ENCODE peak calls at places on chromosomes 2 and 18, in ten cellular contexts. T is B cell, N is pancreas, U is GM13976, O is GM20000, D is astrocyte of the cerebellum, F is body of pancreas, R is AG10803, M is GM12865, H is AG04450. V is an unnamed sample.

GRCh38 chr2:65436169-65436824 is 3.9 kb upstream of the SPRED2 start:
- DNase-seq in T (peak), N (peak), U (peak), O (peak), D (peak), F (peak), R (peak), M (peak), H (peak), V (peak)

GRCh38 chr2:85106489-85107180 is 26.6 kb upstream of the TCF7L1 start:
- DNase-seq in T (no peak), N (no peak), U (no peak), O (no peak), D (no peak), F (no peak), R (peak), M (no peak), H (peak), V (no peak)

GRCh38 chr2:58731488-58731869 is 490.4 kb upstream of the FANCL start:
- DNase-seq in T (no peak), N (no peak), U (no peak), O (no peak), D (no peak), F (no peak), R (no peak), M (no peak), H (no peak), V (no peak)

GRCh38 chr2:103656558-103656957 is 894.7 kb downstream of the TMEM182 start:
- DNase-seq in T (no peak), N (no peak), U (peak), O (no peak), D (peak), F (no peak), R (no peak), M (no peak), H (no peak), V (no peak)

GRCh38 chr2:240640939-240641338 is 15.7 kb downstream of the GPR35 start:
- DNase-seq in T (no peak), N (peak), U (no peak), O (no peak), D (no peak), F (peak), R (peak), M (no peak), H (no peak), V (no peak)

GRCh38 chr2:234308073-234308813 is 188.6 kb downstream of the ARL4C start:
- DNase-seq in T (no peak), N (no peak), U (no peak), O (no peak), D (peak), F (no peak), R (peak), M (no peak), H (no peak), V (no peak)

GRCh38 chr2:240304746-240305161 is 130.7 kb upstream of the GPC1 start:
- DNase-seq in T (peak), N (peak), U (no peak), O (no peak), D (no peak), F (no peak), R (no peak), M (no peak), H (no peak), V (no peak)

GRCh38 chr2:103174711-103175110 is 412.9 kb downstream of the TMEM182 start:
- DNase-seq in T (no peak), N (no peak), U (no peak), O (no peak), D (peak), F (no peak), R (no peak), M (no peak), H (no peak), V (no peak)

GRCh38 chr2:199760574-199760973 is 90.4 kb downstream of the FTCDNL1 start:
- DNase-seq in T (no peak), N (no peak), U (no peak), O (no peak), D (no peak), F (no peak), R (no peak), M (no peak), H (no peak), V (no peak)

DNA sequence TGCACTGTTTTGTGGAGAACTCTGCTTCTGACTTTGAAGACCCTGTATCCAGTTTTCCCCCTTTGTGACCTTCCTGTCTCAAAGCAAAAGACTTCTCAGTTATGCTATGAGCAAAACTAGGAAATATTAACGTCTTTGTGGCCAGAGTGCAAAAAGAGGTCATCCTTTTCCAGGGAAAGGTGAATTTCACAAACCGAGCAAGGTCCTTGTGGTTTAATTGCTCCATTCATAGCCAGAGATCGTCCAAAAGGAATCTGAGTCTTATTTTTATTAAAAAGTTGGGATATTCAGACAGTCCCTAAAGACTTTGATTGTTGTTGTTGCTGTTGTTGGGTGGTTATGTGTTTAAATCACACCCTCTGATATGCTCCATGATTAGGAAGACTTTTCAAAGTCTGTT is 77.4 kb downstream of the NAB1 start:
- DNase-seq in T (no peak), N (no peak), U (no peak), O (no peak), D (no peak), F (no peak), R (no peak), M (no peak), H (no peak), V (no peak)
- TF ChIP-seq CTCF in T (no peak), N (no peak), U (no peak), O (no peak), D (no peak), F (no peak), R (no peak), M (no peak), H (no peak), V (no peak)

GRCh38 chr18:68435581-68435980 is 279.3 kb downstream of the TMX3 start:
- DNase-seq in T (no peak), N (no peak), U (no peak), O (no peak), D (no peak), F (no peak), R (no peak), M (no peak), H (no peak), V (no peak)
- TF ChIP-seq CTCF in T (no peak), N (no peak), U (no peak), O (no peak), D (no peak), F (no peak), R (no peak), M (no peak), H (no peak), V (no peak)

DNA sequence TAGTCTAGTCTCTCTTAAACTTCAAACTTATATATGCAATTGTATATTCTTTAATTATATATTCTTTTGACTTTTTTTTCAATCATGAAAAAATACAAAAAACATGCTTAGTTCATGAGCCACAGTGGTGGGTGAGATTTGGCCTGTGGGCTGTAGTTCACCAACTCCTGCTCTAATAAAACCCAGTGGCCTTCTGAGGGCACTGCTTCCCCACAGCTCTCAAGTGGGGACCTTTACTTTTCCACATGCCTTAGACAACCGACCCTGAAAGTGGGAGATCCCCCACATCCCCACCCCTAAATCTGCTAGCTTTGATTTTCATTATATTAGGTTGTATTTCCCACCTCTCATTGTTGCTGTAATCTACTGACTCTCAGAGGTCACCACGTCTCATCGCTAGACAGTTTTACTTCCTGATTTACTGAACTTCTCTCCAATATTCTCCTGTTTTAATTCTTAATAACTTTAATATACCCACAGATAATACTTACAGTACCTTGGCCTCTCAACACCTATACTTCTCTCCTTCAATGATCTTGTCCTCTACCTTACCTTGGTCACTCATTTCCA is 57.3 kb downstream of the ROCK1 start:
- DNase-seq in T (no peak), N (no peak), U (no peak), O (peak), D (no peak), F (no peak), R (no peak), M (no peak), H (no peak), V (no peak)
- TF ChIP-seq CTCF in T (no peak), N (no peak), U (no peak), O (no peak), D (no peak), F (no peak), R (no peak), M (no peak), H (no peak), V (peak)

GRCh38 chr2:88190808-88191721 is 20.9 kb downstream of the THNSL2 start:
- DNase-seq in T (no peak), N (peak), U (peak), O (peak), D (peak), F (peak), R (peak), M (peak), H (no peak), V (peak)
- TF ChIP-seq CTCF in T (peak), N (peak), U (peak), O (peak), D (peak), F (peak), R (peak), M (peak), H (peak), V (peak)

GRCh38 chr18:2881490-2882195 is 34.8 kb downstream of the EMILIN2 start:
- DNase-seq in T (no peak), N (no peak), U (no peak), O (no peak), D (peak), F (peak), R (peak), M (peak), H (peak), V (no peak)
- TF ChIP-seq CTCF in T (no peak), N (no peak), U (no peak), O (no peak), D (no peak), F (no peak), R (peak), M (no peak), H (peak), V (no peak)

GRCh38 chr2:47437287-47437686 is 34.3 kb downstream of the MSH2 start:
- DNase-seq in T (no peak), N (no peak), U (peak), O (peak), D (peak), F (no peak), R (peak), M (peak), H (no peak), V (peak)
- TF ChIP-seq CTCF in T (peak), N (peak), U (no peak), O (no peak), D (peak), F (peak), R (peak), M (peak), H (peak), V (peak)

DNA sequence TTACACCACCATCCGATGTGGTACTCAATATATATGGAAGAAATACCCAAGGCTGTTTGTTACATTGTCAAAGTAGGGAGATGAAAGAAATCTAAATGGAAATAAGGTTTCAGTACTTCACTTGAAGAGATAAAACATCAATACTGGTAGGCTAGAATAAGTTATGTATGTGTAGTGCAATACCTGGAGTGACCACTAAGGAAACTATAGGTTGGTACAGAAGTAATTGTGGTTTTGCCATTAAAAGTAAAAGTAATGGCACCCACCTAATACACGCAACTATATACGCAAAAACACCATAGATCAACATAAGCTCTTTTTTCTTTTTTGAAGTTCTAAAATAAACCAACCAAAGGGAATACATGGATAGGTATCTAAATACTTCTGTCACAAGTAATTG is 143.2 kb upstream of the KYNU start:
- DNase-seq in T (no peak), N (no peak), U (no peak), O (no peak), D (no peak), F (no peak), R (no peak), M (no peak), H (no peak), V (no peak)
- TF ChIP-seq CTCF in T (peak), N (peak), U (no peak), O (no peak), D (no peak), F (no peak), R (no peak), M (no peak), H (peak), V (no peak)

GRCh38 chr2:117776888-117777287 is 37.6 kb upstream of the DDX18 start:
- DNase-seq in T (no peak), N (no peak), U (no peak), O (no peak), D (no peak), F (no peak), R (no peak), M (no peak), H (no peak), V (no peak)

GRCh38 chr2:117774716-117775115 is 39.8 kb upstream of the DDX18 start:
- DNase-seq in T (no peak), N (no peak), U (no peak), O (no peak), D (no peak), F (no peak), R (no peak), M (no peak), H (no peak), V (no peak)

GRCh38 chr2:117775820-117776219 is 38.7 kb upstream of the DDX18 start:
- DNase-seq in T (no peak), N (no peak), U (no peak), O (no peak), D (no peak), F (no peak), R (no peak), M (no peak), H (no peak), V (no peak)

GRCh38 chr2:117770696-117771095 is 43.8 kb upstream of the DDX18 start:
- DNase-seq in T (no peak), N (no peak), U (no peak), O (no peak), D (no peak), F (no peak), R (no peak), M (no peak), H (no peak), V (no peak)

GRCh38 chr2:117771969-117772630 is 42.4 kb upstream of the DDX18 start:
- DNase-seq in T (no peak), N (no peak), U (no peak), O (peak), D (peak), F (no peak), R (peak), M (peak), H (no peak), V (peak)
- TF ChIP-seq CTCF in T (peak), N (peak), U (no peak), O (no peak), D (no peak), F (peak), R (peak), M (peak), H (peak), V (peak)

GRCh38 chr2:74080346-74080745 is 67.4 kb downstream of the BOLA3 start:
- DNase-seq in T (no peak), N (no peak), U (peak), O (no peak), D (no peak), F (no peak), R (no peak), M (no peak), H (no peak), V (peak)
- TF ChIP-seq CTCF in T (peak), N (no peak), U (peak), O (no peak), D (peak), F (no peak), R (peak), M (peak), H (peak), V (peak)

DNA sequence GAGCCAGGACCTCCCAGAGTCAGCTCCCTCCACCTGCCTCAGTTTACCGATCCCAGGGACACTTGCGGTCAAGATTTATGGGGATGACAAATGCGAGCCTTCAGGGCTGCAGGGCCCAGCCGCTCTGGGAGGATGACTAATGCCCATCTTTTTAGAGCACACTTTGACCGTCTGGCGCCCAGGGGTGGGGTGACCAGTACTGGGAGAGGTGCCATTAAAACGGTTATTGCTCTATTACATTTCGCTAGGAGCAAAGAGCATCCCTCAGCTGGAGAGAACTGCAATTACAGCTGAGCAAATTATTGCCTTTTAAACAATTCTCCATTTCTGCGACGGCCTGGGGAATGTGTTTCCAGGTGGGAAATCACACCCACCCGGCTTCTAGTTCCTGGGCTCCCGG is 42.6 kb upstream of the HPCAL1 start:
- DNase-seq in T (no peak), N (no peak), U (no peak), O (no peak), D (no peak), F (no peak), R (peak), M (no peak), H (no peak), V (no peak)
- TF ChIP-seq CTCF in T (no peak), N (no peak), U (no peak), O (no peak), D (no peak), F (no peak), R (peak), M (no peak), H (no peak), V (no peak)

V was measured in GM10248.